ENCODE peak calls at places on chromosomes 4 and X, in seven cellular contexts. O is mammary epithelial cell, R is GM23338, T is right lobe of liver, P is fibroblast of lung, I is tibial artery, F is breast epithelium. K is an unnamed sample. For H3K4me1, the result is how much of the 10 kb centered on the place peaks cover.

GRCh38 chrX:147884958-147885357 is 26.8 kb upstream of the FMR1 start:
- DNase-seq in O (no peak), R (no peak), T (peak), P (no peak), I (no peak), F (no peak), K (no peak)

GRCh38 chr4:114598191-114599121 is at the start of gene UGT8:
- DNase-seq in O (peak), R (peak), T (peak), P (peak), I (no peak), F (peak), K (peak)

GRCh38 chrX:28910501-28910900 is 323.3 kb downstream of the IL1RAPL1 start:
- DNase-seq in O (no peak), R (no peak), T (no peak), P (peak), I (no peak), F (no peak), K (no peak)

GRCh38 chrX:100654256-100654655 is 10.3 kb downstream of the SRPX2 start:
- DNase-seq in O (no peak), R (peak), T (no peak), P (no peak), I (no peak), F (no peak), K (no peak)

GRCh38 chr4:8846046-8846720 is 25.5 kb downstream of the HMX1 start:
- DNase-seq in O (no peak), R (no peak), T (peak), P (no peak), I (peak), F (no peak), K (no peak)

GRCh38 chr4:153728151-153728550 is 31.7 kb downstream of the RNF175 start:
- DNase-seq in O (no peak), R (no peak), T (no peak), P (no peak), I (no peak), F (no peak), K (no peak)

GRCh38 chrX:147900349-147900748 is 11.4 kb upstream of the FMR1 start:
- DNase-seq in O (no peak), R (peak), T (no peak), P (no peak), I (no peak), F (no peak), K (no peak)

GRCh38 chr4:158560284-158560683 is 38.6 kb downstream of the RXFP1 start:
- DNase-seq in O (no peak), R (no peak), T (no peak), P (no peak), I (no peak), F (no peak), K (no peak)

GRCh38 chrX:574830-575229 is 55.8 kb upstream of the SHOX start:
- DNase-seq in O (no peak), R (no peak), T (no peak), P (no peak), I (no peak), F (no peak), K (no peak)

GRCh38 chrX:112808651-112809050 is 32.0 kb downstream of the AMOT start:
- DNase-seq in O (no peak), R (no peak), T (no peak), P (no peak), I (no peak), F (no peak), K (no peak)

GRCh38 chrX:1519022-1519497 is 17.9 kb downstream of the P2RY8 start:
- DNase-seq in O (no peak), R (no peak), T (no peak), P (no peak), I (no peak), F (no peak), K (no peak)

GRCh38 chrX:103099706-103100105 is 6.8 kb upstream of the NXF3 start:
- DNase-seq in O (no peak), R (no peak), T (no peak), P (peak), I (no peak), F (no peak), K (no peak)

GRCh38 chrX:17670874-17671273 is 66.4 kb upstream of the SCML1 start:
- DNase-seq in O (no peak), R (no peak), T (no peak), P (no peak), I (no peak), F (no peak), K (no peak)

GRCh38 chrX:44020693-44021092 is 47.5 kb upstream of the NDP start:
- DNase-seq in O (no peak), R (no peak), T (no peak), P (no peak), I (no peak), F (no peak), K (no peak)

GRCh38 chrX:96372313-96373046 is 312.2 kb upstream of the DIAPH2 start:
- DNase-seq in O (peak), R (peak), T (no peak), P (peak), I (no peak), F (no peak), K (no peak)

GRCh38 chrX:19593684-19594083 is 78.4 kb upstream of the MAP3K15 start:
- DNase-seq in O (no peak), R (peak), T (no peak), P (peak), I (no peak), F (no peak), K (no peak)

GRCh38 chrX:74505437-74505836 is 84.1 kb downstream of the SLC16A2 start:
- DNase-seq in O (no peak), R (no peak), T (no peak), P (no peak), I (no peak), F (no peak), K (no peak)

GRCh38 chr4:129829373-129829772 is 733.4 kb downstream of the C4orf33 start:
- DNase-seq in O (no peak), R (no peak), T (no peak), P (no peak), I (no peak), F (no peak), K (no peak)

GRCh38 chrX:17588303-17588702 is 149.0 kb upstream of the SCML1 start:
- DNase-seq in O (no peak), R (no peak), T (no peak), P (peak), I (no peak), F (no peak), K (no peak)

GRCh38 chrX:101257448-101258259 is 33.5 kb downstream of the TAF7L start:
- DNase-seq in O (no peak), R (no peak), T (no peak), P (peak), I (no peak), F (no peak), K (no peak)

GRCh38 chrX:629230-630006 is 1.2 kb upstream of the SHOX start:
- DNase-seq in O (no peak), R (no peak), T (peak), P (no peak), I (no peak), F (no peak), K (no peak)

GRCh38 chrX:17740137-17741122 is 3.1 kb downstream of the SCML1 start:
- DNase-seq in O (no peak), R (no peak), T (no peak), P (no peak), I (no peak), F (no peak), K (no peak)

GRCh38 chr4:4387531-4388311 is 819 bp downstream of the NSG1 start:
- DNase-seq in O (no peak), R (peak), T (no peak), P (no peak), I (no peak), F (no peak), K (no peak)

GRCh38 chrX:41137589-41137988 is 52.3 kb downstream of the USP9X start:
- DNase-seq in O (no peak), R (peak), T (no peak), P (peak), I (no peak), F (no peak), K (no peak)

GRCh38 chrX:109312757-109313156 is 169.1 kb downstream of the GUCY2F start:
- DNase-seq in O (no peak), R (no peak), T (no peak), P (no peak), I (no peak), F (no peak), K (no peak)

GRCh38 chr4:128358903-128359260 is 71.3 kb upstream of the PGRMC2 start:
- DNase-seq in O (no peak), R (no peak), T (no peak), P (no peak), I (no peak), F (no peak), K (no peak)

GRCh38 chr4:41323706-41324105 is 67.0 kb downstream of the UCHL1 start:
- DNase-seq in O (no peak), R (no peak), T (no peak), P (no peak), I (no peak), F (no peak), K (no peak)

GRCh38 chrX:38117485-38117884 is 103.2 kb downstream of the SRPX start:
- DNase-seq in O (peak), R (no peak), T (peak), P (peak), I (no peak), F (no peak), K (peak)
- H3K4me1 ChIP-seq in O (under half), R (under half), T (under half), P (under half), I (under half), F (under half), K (under half)

DNA sequence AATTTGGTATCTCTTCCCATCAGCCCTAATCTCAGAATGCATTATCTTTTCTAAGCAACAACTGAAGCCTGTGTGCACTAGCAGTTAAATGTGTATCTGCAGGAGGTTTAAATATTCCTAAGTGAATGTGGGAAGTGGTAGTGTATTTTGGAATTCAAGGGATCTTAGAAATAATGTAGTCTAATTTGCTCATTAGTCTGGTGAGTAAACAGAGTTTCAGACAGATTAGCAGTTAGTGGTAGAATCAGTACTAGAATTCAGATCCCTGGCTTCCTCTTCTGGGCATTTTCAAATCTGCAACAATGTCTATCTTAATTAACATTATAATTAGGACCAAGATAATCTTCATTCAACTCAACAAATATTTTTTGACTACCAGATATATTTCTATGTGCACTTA is 11.7 kb upstream of the CXCL2 start:
- DNase-seq in O (no peak), R (no peak), T (no peak), P (no peak), I (no peak), F (no peak), K (no peak)
- H3K4me1 ChIP-seq in O (half or more), R (under half), T (under half), P (under half), I (under half), F (under half), K (under half)

DNA sequence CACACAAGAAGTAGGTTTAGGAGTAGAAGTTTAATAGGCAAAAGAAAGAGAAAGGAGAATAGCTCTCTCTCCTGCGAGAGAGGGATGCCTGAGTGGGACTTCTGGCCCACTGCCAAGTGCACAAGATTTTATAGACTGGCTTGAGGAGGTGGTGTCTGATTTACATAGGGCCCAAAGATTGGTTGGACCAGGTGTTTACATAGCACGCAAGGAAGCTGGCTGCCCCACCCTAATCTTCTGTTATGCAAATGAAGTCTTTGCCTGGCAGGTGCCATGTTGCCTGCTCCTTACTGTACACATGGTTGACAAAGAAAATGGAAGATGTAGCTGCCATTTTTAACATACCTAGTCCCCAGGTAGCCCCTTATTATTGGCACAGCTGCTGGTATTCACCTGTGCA is 170.8 kb upstream of the GATB start:
- DNase-seq in O (no peak), R (no peak), T (no peak), P (no peak), I (no peak), F (no peak), K (no peak)
- H3K4me1 ChIP-seq in O (under half), R (under half), T (under half), P (under half), I (under half), F (under half), K (under half)

GRCh38 chr4:1250527-1250812 is 1.5 kb upstream of the CTBP1 start:
- DNase-seq in O (no peak), R (no peak), T (no peak), P (no peak), I (no peak), F (no peak), K (no peak)

GRCh38 chr4:1248262-1249147 is at the start of gene CTBP1:
- DNase-seq in O (peak), R (peak), T (peak), P (peak), I (peak), F (peak), K (peak)

GRCh38 chr4:1250921-1251772 is 2.2 kb upstream of the CTBP1 start:
- DNase-seq in O (no peak), R (no peak), T (no peak), P (no peak), I (no peak), F (no peak), K (no peak)

GRCh38 chr4:1249148-1249730 is 309 bp upstream of the CTBP1 start:
- DNase-seq in O (peak), R (peak), T (peak), P (peak), I (peak), F (peak), K (peak)

GRCh38 chr4:1249731-1250526 is 999 bp upstream of the CTBP1 start:
- DNase-seq in O (peak), R (peak), T (peak), P (peak), I (peak), F (no peak), K (no peak)
- H3K4me1 ChIP-seq in O (under half), R (under half), T (under half), P (under half), I (under half), F (under half), K (half or more)

DNA sequence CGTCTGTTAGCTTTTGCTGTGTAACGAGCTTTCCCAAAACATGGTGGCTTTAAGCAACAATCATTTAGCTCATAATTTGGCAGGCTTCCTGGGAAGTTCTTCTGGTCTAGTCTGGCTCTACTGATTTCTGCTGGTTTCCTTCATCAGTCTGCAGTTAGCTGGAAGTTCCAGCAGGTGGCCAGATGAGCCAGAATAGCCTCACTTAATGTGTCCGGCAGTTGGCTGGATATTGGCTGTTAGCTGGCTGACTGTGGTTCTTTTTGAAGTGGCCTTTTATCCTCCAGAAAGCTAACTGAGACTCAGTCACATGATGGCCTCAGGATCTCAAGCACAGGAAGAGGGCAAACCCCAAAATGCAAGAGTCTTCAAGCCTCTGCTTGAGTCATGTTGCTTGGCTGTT is 34.9 kb downstream of the FTHL17 start:
- DNase-seq in O (peak), R (peak), T (peak), P (peak), I (peak), F (no peak), K (peak)
- H3K4me1 ChIP-seq in O (under half), R (under half), T (under half), P (under half), I (under half), F (under half), K (under half)

DNA sequence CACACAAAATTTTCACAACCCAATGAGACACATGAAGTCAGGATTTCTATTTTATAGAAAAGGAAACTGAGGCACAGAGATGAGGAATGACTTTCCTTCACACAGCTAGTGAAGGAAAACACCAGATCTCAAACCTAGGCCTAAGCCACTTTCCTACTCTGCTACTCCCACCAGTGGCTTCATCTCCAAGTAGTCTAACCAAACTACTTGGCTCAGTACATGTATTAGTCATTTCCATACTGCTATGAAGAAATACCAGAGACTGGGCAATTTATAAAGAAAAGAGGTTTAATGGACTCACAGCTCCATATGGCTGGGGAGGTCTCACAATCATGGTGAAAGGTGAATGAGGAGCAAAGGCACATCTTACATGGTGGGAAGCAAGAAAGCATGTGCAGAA is 196.6 kb downstream of the EVC2 start:
- DNase-seq in O (peak), R (no peak), T (no peak), P (peak), I (no peak), F (no peak), K (no peak)
- H3K4me1 ChIP-seq in O (under half), R (under half), T (under half), P (under half), I (under half), F (under half), K (under half)

DNA sequence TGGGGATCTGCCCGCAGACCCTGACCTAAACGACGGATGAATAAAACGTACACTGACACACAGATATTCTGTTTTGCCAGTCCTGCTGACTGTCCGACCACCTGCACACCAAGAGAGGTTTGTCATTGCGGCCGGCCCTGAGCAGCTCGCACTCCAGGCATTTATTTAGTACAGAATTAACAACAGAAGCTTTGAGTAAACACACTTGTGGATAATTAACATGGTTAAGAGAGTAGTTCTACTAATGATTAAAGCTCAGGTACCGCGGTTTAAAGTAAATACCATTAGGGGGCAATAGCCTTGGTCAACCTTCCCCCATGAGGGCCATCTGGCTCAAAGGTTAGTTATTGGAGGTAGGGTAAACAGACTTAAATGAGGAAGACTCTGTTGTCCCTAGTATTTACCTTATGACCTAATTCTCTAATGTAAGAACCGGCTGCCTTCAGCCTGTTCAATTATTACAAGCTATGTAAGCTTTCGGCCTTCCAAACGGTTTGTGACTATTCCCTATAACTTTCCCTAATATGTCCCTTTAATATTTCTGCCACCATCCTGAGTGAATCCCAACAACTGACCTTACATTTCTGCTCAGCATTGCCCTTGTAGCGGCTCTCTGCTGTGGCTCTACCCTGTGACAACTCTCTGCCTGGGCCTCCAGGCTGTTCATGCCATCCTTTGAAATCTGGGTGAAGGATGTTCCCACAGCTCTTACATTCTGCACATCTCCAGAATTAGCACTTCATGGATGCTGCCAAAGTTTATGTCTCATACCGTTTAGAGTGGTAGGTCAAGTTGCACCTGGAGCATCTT is 46.9 kb upstream of the SYTL5 start:
- DNase-seq in O (no peak), R (peak), T (peak), P (no peak), I (no peak), F (no peak), K (no peak)
- H3K4me1 ChIP-seq in O (under half), R (under half), T (under half), P (under half), I (under half), F (under half), K (under half)

GRCh38 chr4:99947190-99947578 is 766 bp upstream of the DNAJB14 start:
- DNase-seq in O (no peak), R (peak), T (no peak), P (no peak), I (no peak), F (no peak), K (no peak)
- H3K4me1 ChIP-seq in O (under half), R (under half), T (under half), P (under half), I (under half), F (under half), K (under half)

GRCh38 chr4:78566834-78567501 is 15.4 kb downstream of the ANXA3 start:
- DNase-seq in O (peak), R (no peak), T (no peak), P (peak), I (no peak), F (peak), K (no peak)

GRCh38 chr4:78565971-78566372 is 14.4 kb downstream of the ANXA3 start:
- DNase-seq in O (peak), R (peak), T (no peak), P (peak), I (no peak), F (no peak), K (no peak)

GRCh38 chr4:78568640-78569261 is 17.2 kb downstream of the ANXA3 start:
- DNase-seq in O (no peak), R (no peak), T (no peak), P (no peak), I (no peak), F (no peak), K (no peak)

GRCh38 chr4:78567502-78568075 is 16.0 kb downstream of the ANXA3 start:
- DNase-seq in O (no peak), R (no peak), T (no peak), P (peak), I (no peak), F (no peak), K (no peak)

DNA sequence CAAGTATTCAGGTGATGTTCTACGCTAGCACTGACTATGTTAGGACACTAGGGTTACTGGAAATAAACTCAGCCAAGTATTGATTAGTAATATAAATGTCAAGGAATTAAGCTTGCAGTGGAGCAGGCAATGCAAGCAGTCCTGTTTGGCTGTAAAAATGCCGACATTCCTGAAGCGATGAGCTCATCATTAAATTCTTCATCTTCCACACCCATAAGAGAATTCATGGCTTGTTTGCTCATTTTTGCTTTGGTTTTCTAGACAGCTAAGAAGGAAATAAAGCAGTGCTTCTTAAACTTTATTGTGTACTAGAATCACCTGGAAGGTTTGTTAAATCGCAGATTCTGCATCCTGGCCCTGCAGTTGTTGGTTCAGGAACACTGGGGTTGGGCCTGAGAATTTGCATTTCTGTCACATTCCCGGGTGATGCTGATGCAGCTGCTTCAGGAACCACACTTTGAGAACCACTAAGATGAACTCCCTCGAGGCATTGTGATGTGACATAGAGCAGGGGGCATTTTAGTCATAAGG is 17.8 kb downstream of the ANXA3 start:
- DNase-seq in O (peak), R (peak), T (no peak), P (peak), I (no peak), F (no peak), K (no peak)
- H3K4me1 ChIP-seq in O (half or more), R (under half), T (under half), P (under half), I (under half), F (under half), K (under half)